ENCODE peak calls at places on chromosomes 12 and 14, in nine cellular contexts. One of them, this sample, is unnamed. For H3K4me1 and H3K9me3, the result is how much of the 10 kb centered on the place peaks cover.

GRCh38 chr14:55532645-55533309 is 47.2 kb upstream of the KTN1 start:
- DNase-seq in effector memory CD4-positive, alpha-beta T cell: no peak
- DNase-seq in fibroblast of lung: no peak
- DNase-seq in stomach: no peak
- DNase-seq in CD4-positive, alpha-beta memory T cell: no peak
- DNase-seq in left ventricle myocardium inferior: no peak
- DNase-seq in heart left ventricle: no peak
- DNase-seq in Peyer's patch: no peak
- DNase-seq in heart right ventricle: no peak
- DNase-seq in this sample: no peak

GRCh38 chr12:31368666-31369361 is 42.9 kb upstream of the SINHCAF start:
- DNase-seq in heart left ventricle: no peak
- DNase-seq in fibroblast of lung: no peak
- DNase-seq in effector memory CD4-positive, alpha-beta T cell: no peak
- DNase-seq in left ventricle myocardium inferior: no peak
- DNase-seq in stomach: peak
- DNase-seq in heart right ventricle: no peak
- DNase-seq in CD4-positive, alpha-beta memory T cell: no peak
- DNase-seq in Peyer's patch: no peak
- DNase-seq in this sample: no peak

GRCh38 chr12:3720772-3721171 is 32.1 kb downstream of the CRACR2A start:
- DNase-seq in Peyer's patch: no peak
- DNase-seq in heart right ventricle: no peak
- DNase-seq in heart left ventricle: no peak
- DNase-seq in CD4-positive, alpha-beta memory T cell: no peak
- DNase-seq in effector memory CD4-positive, alpha-beta T cell: no peak
- DNase-seq in left ventricle myocardium inferior: no peak
- DNase-seq in fibroblast of lung: no peak
- DNase-seq in stomach: no peak
- DNase-seq in this sample: no peak

GRCh38 chr12:40105265-40105514 is 691 bp downstream of the SLC2A13 start:
- DNase-seq in heart right ventricle: no peak
- DNase-seq in effector memory CD4-positive, alpha-beta T cell: no peak
- DNase-seq in Peyer's patch: no peak
- DNase-seq in heart left ventricle: no peak
- DNase-seq in CD4-positive, alpha-beta memory T cell: no peak
- DNase-seq in fibroblast of lung: no peak
- DNase-seq in stomach: no peak
- DNase-seq in left ventricle myocardium inferior: peak
- DNase-seq in this sample: peak

GRCh38 chr12:97148941-97149559 is 242.0 kb downstream of the NEDD1 start:
- DNase-seq in left ventricle myocardium inferior: peak
- DNase-seq in CD4-positive, alpha-beta memory T cell: peak
- DNase-seq in heart right ventricle: peak
- DNase-seq in heart left ventricle: peak
- DNase-seq in fibroblast of lung: peak
- DNase-seq in Peyer's patch: peak
- DNase-seq in effector memory CD4-positive, alpha-beta T cell: no peak
- DNase-seq in stomach: peak
- DNase-seq in this sample: peak

GRCh38 chr12:57893460-57894353 is 47.2 kb upstream of the CTDSP2 start:
- DNase-seq in Peyer's patch: peak
- DNase-seq in effector memory CD4-positive, alpha-beta T cell: no peak
- DNase-seq in stomach: peak
- DNase-seq in fibroblast of lung: peak
- DNase-seq in CD4-positive, alpha-beta memory T cell: no peak
- DNase-seq in heart right ventricle: peak
- DNase-seq in left ventricle myocardium inferior: peak
- DNase-seq in heart left ventricle: peak
- DNase-seq in this sample: peak

GRCh38 chr12:71303199-71303598 is 136.4 kb upstream of the LGR5 start:
- DNase-seq in Peyer's patch: no peak
- DNase-seq in fibroblast of lung: peak
- DNase-seq in CD4-positive, alpha-beta memory T cell: no peak
- DNase-seq in stomach: no peak
- DNase-seq in effector memory CD4-positive, alpha-beta T cell: no peak
- DNase-seq in heart left ventricle: no peak
- DNase-seq in heart right ventricle: no peak
- DNase-seq in left ventricle myocardium inferior: no peak
- DNase-seq in this sample: no peak

GRCh38 chr12:69036533-69036932 is 103.6 kb upstream of the CPM start:
- DNase-seq in Peyer's patch: no peak
- DNase-seq in heart right ventricle: no peak
- DNase-seq in CD4-positive, alpha-beta memory T cell: no peak
- DNase-seq in heart left ventricle: no peak
- DNase-seq in left ventricle myocardium inferior: no peak
- DNase-seq in effector memory CD4-positive, alpha-beta T cell: no peak
- DNase-seq in stomach: no peak
- DNase-seq in fibroblast of lung: no peak
- DNase-seq in this sample: no peak

GRCh38 chr12:54148560-54149439 is 40.0 kb downstream of the SMUG1 start:
- DNase-seq in heart right ventricle: no peak
- DNase-seq in Peyer's patch: no peak
- DNase-seq in fibroblast of lung: no peak
- DNase-seq in effector memory CD4-positive, alpha-beta T cell: no peak
- DNase-seq in left ventricle myocardium inferior: no peak
- DNase-seq in stomach: no peak
- DNase-seq in CD4-positive, alpha-beta memory T cell: no peak
- DNase-seq in heart left ventricle: no peak
- DNase-seq in this sample: no peak

GRCh38 chr14:37246427-37246829 is 48.7 kb downstream of the MIPOL1 start:
- DNase-seq in Peyer's patch: no peak
- DNase-seq in effector memory CD4-positive, alpha-beta T cell: no peak
- DNase-seq in fibroblast of lung: peak
- DNase-seq in heart right ventricle: no peak
- DNase-seq in CD4-positive, alpha-beta memory T cell: peak
- DNase-seq in stomach: no peak
- DNase-seq in heart left ventricle: no peak
- DNase-seq in left ventricle myocardium inferior: no peak
- DNase-seq in this sample: no peak

GRCh38 chr12:32027684-32028355 is 68.6 kb downstream of the RESF1 start:
- DNase-seq in fibroblast of lung: no peak
- DNase-seq in effector memory CD4-positive, alpha-beta T cell: no peak
- DNase-seq in heart left ventricle: no peak
- DNase-seq in CD4-positive, alpha-beta memory T cell: no peak
- DNase-seq in Peyer's patch: peak
- DNase-seq in heart right ventricle: no peak
- DNase-seq in stomach: no peak
- DNase-seq in left ventricle myocardium inferior: no peak
- DNase-seq in this sample: no peak

GRCh38 chr12:89348894-89349669 is 3.2 kb downstream of the DUSP6 start:
- DNase-seq in stomach: no peak
- DNase-seq in left ventricle myocardium inferior: no peak
- DNase-seq in CD4-positive, alpha-beta memory T cell: no peak
- DNase-seq in heart left ventricle: no peak
- DNase-seq in heart right ventricle: no peak
- DNase-seq in fibroblast of lung: no peak
- DNase-seq in Peyer's patch: no peak
- DNase-seq in effector memory CD4-positive, alpha-beta T cell: no peak
- DNase-seq in this sample: no peak

GRCh38 chr14:59583755-59584154 is 7.1 kb upstream of the CCDC175 start:
- DNase-seq in Peyer's patch: no peak
- DNase-seq in stomach: no peak
- DNase-seq in heart right ventricle: no peak
- DNase-seq in left ventricle myocardium inferior: no peak
- DNase-seq in effector memory CD4-positive, alpha-beta T cell: no peak
- DNase-seq in CD4-positive, alpha-beta memory T cell: no peak
- DNase-seq in heart left ventricle: no peak
- DNase-seq in fibroblast of lung: peak
- DNase-seq in this sample: no peak

GRCh38 chr12:104058796-104059195 is 5.5 kb upstream of the HCFC2 start:
- DNase-seq in CD4-positive, alpha-beta memory T cell: no peak
- DNase-seq in fibroblast of lung: no peak
- DNase-seq in Peyer's patch: no peak
- DNase-seq in stomach: no peak
- DNase-seq in heart left ventricle: no peak
- DNase-seq in heart right ventricle: no peak
- DNase-seq in effector memory CD4-positive, alpha-beta T cell: no peak
- DNase-seq in left ventricle myocardium inferior: no peak
- DNase-seq in this sample: no peak

GRCh38 chr12:66232258-66232657 is 43.2 kb downstream of the IRAK3 start:
- DNase-seq in stomach: peak
- DNase-seq in effector memory CD4-positive, alpha-beta T cell: no peak
- DNase-seq in heart right ventricle: no peak
- DNase-seq in heart left ventricle: no peak
- DNase-seq in fibroblast of lung: no peak
- DNase-seq in left ventricle myocardium inferior: no peak
- DNase-seq in CD4-positive, alpha-beta memory T cell: no peak
- DNase-seq in Peyer's patch: no peak
- DNase-seq in this sample: no peak

GRCh38 chr14:37150414-37150813 is 22.0 kb downstream of the SLC25A21 start:
- DNase-seq in left ventricle myocardium inferior: no peak
- DNase-seq in fibroblast of lung: peak
- DNase-seq in effector memory CD4-positive, alpha-beta T cell: no peak
- DNase-seq in CD4-positive, alpha-beta memory T cell: no peak
- DNase-seq in stomach: no peak
- DNase-seq in heart left ventricle: no peak
- DNase-seq in Peyer's patch: no peak
- DNase-seq in heart right ventricle: no peak
- DNase-seq in this sample: no peak

GRCh38 chr14:33679461-33680225 is 271.2 kb downstream of the EGLN3 start:
- DNase-seq in heart left ventricle: no peak
- DNase-seq in left ventricle myocardium inferior: no peak
- DNase-seq in heart right ventricle: no peak
- DNase-seq in fibroblast of lung: peak
- DNase-seq in stomach: no peak
- DNase-seq in effector memory CD4-positive, alpha-beta T cell: no peak
- DNase-seq in Peyer's patch: no peak
- DNase-seq in CD4-positive, alpha-beta memory T cell: no peak
- DNase-seq in this sample: no peak

GRCh38 chr14:85172290-85172689 is 357.7 kb upstream of the FLRT2 start:
- DNase-seq in left ventricle myocardium inferior: no peak
- DNase-seq in CD4-positive, alpha-beta memory T cell: no peak
- DNase-seq in Peyer's patch: no peak
- DNase-seq in heart right ventricle: no peak
- DNase-seq in effector memory CD4-positive, alpha-beta T cell: no peak
- DNase-seq in heart left ventricle: no peak
- DNase-seq in fibroblast of lung: no peak
- DNase-seq in stomach: no peak
- DNase-seq in this sample: no peak

GRCh38 chr14:44463386-44464004 is 43.6 kb downstream of the FSCB start:
- DNase-seq in fibroblast of lung: peak
- DNase-seq in CD4-positive, alpha-beta memory T cell: no peak
- DNase-seq in stomach: no peak
- DNase-seq in heart right ventricle: no peak
- DNase-seq in heart left ventricle: no peak
- DNase-seq in effector memory CD4-positive, alpha-beta T cell: no peak
- DNase-seq in left ventricle myocardium inferior: no peak
- DNase-seq in Peyer's patch: no peak
- DNase-seq in this sample: no peak

DNA sequence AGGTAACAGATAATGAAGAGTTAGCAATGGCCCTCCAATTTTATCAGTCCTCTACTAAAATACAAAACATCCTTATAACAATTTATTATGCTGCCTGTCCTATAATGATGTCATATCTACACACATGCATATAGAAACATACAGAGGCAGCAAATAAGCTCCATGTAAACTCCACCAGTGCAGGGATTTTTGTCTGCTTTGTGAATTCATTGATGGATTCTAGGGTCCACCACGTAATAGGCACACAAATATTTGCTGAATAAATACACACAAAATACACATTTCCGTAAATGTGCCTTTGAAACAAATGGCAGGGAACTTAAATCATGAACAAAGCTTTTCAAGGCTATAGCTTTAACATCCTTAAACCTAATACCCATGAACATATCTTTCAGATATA is 34.7 kb downstream of the PPP1R12A start:
- DNase-seq in left ventricle myocardium inferior: no peak
- DNase-seq in heart left ventricle: no peak
- DNase-seq in Peyer's patch: no peak
- DNase-seq in fibroblast of lung: no peak
- DNase-seq in heart right ventricle: no peak
- DNase-seq in stomach: no peak
- DNase-seq in CD4-positive, alpha-beta memory T cell: no peak
- DNase-seq in effector memory CD4-positive, alpha-beta T cell: no peak
- DNase-seq in this sample: no peak
- H3K4me3 ChIP-seq in left ventricle myocardium inferior: no peak
- H3K4me3 ChIP-seq in heart left ventricle: no peak
- H3K4me3 ChIP-seq in Peyer's patch: no peak
- H3K4me3 ChIP-seq in fibroblast of lung: no peak
- H3K4me3 ChIP-seq in heart right ventricle: no peak
- H3K4me3 ChIP-seq in stomach: no peak
- H3K4me3 ChIP-seq in CD4-positive, alpha-beta memory T cell: no peak
- H3K4me3 ChIP-seq in effector memory CD4-positive, alpha-beta T cell: no peak
- H3K4me3 ChIP-seq in this sample: no peak

GRCh38 chr14:101874001-101874400 is 90.4 kb upstream of the DYNC1H1 start:
- DNase-seq in fibroblast of lung: no peak
- DNase-seq in effector memory CD4-positive, alpha-beta T cell: no peak
- DNase-seq in CD4-positive, alpha-beta memory T cell: no peak
- DNase-seq in left ventricle myocardium inferior: no peak
- DNase-seq in Peyer's patch: no peak
- DNase-seq in stomach: no peak
- DNase-seq in heart right ventricle: no peak
- DNase-seq in heart left ventricle: no peak
- DNase-seq in this sample: no peak
- H3K4me1 ChIP-seq in fibroblast of lung: under half
- H3K4me1 ChIP-seq in effector memory CD4-positive, alpha-beta T cell: under half
- H3K4me1 ChIP-seq in CD4-positive, alpha-beta memory T cell: half or more
- H3K4me1 ChIP-seq in left ventricle myocardium inferior: half or more
- H3K4me1 ChIP-seq in Peyer's patch: under half
- H3K4me1 ChIP-seq in stomach: half or more
- H3K4me1 ChIP-seq in heart right ventricle: under half
- H3K4me1 ChIP-seq in heart left ventricle: half or more
- H3K4me1 ChIP-seq in this sample: under half

GRCh38 chr12:132366341-132366861 is 37.0 kb upstream of the GALNT9 start:
- DNase-seq in heart right ventricle: no peak
- DNase-seq in left ventricle myocardium inferior: no peak
- DNase-seq in effector memory CD4-positive, alpha-beta T cell: no peak
- DNase-seq in stomach: no peak
- DNase-seq in heart left ventricle: no peak
- DNase-seq in CD4-positive, alpha-beta memory T cell: no peak
- DNase-seq in Peyer's patch: no peak
- DNase-seq in fibroblast of lung: no peak
- DNase-seq in this sample: no peak
- H3K9me3 ChIP-seq in heart right ventricle: under half
- H3K9me3 ChIP-seq in left ventricle myocardium inferior: under half
- H3K9me3 ChIP-seq in effector memory CD4-positive, alpha-beta T cell: under half
- H3K9me3 ChIP-seq in stomach: under half
- H3K9me3 ChIP-seq in heart left ventricle: under half
- H3K9me3 ChIP-seq in CD4-positive, alpha-beta memory T cell: under half
- H3K9me3 ChIP-seq in Peyer's patch: under half
- H3K9me3 ChIP-seq in fibroblast of lung: under half
- H3K9me3 ChIP-seq in this sample: under half

DNA sequence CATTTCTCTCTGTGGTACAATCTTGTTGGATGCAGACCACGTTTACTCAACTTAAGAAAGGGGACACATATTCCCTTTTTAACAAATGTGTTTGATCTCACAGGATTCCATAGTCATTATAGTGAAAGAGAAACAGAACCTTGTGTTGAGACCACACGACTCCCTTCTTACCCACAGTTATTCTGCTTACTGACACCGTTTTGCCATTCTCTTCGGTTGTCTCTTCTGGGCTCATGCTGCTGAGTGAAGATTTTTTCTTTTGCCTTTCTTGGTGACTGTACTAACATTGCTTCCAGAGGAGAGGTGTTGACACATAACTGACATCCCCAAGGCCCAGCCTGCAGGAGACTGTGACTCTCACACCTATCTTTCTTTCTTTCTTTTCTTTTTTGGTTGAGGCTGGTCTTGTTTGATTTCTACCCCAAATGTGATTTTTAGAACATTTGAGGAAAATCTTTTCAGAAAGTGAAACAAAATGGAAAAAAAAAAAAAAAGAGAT is 61.2 kb upstream of the OTOGL start:
- DNase-seq in effector memory CD4-positive, alpha-beta T cell: no peak
- DNase-seq in Peyer's patch: no peak
- DNase-seq in fibroblast of lung: no peak
- DNase-seq in heart right ventricle: no peak
- DNase-seq in heart left ventricle: no peak
- DNase-seq in stomach: no peak
- DNase-seq in left ventricle myocardium inferior: no peak
- DNase-seq in CD4-positive, alpha-beta memory T cell: no peak
- DNase-seq in this sample: no peak
- H3K4me3 ChIP-seq in effector memory CD4-positive, alpha-beta T cell: no peak
- H3K4me3 ChIP-seq in Peyer's patch: no peak
- H3K4me3 ChIP-seq in fibroblast of lung: no peak
- H3K4me3 ChIP-seq in heart right ventricle: no peak
- H3K4me3 ChIP-seq in heart left ventricle: no peak
- H3K4me3 ChIP-seq in stomach: no peak
- H3K4me3 ChIP-seq in left ventricle myocardium inferior: no peak
- H3K4me3 ChIP-seq in CD4-positive, alpha-beta memory T cell: no peak
- H3K4me3 ChIP-seq in this sample: no peak

This sample was measured in testis.